ENCODE peak calls at places on chromosomes 13 and 19, in six cellular contexts. X is transverse colon, N is stomach, U is breast epithelium, G is endothelial cell of umbilical vein, A is GM12878. Z is an unnamed sample.

GRCh38 chr13:33231339-33231738 is 54.2 kb downstream of the STARD13 start:
- DNase-seq in A (no peak), G (no peak), X (no peak), U (no peak), N (no peak), Z (no peak)

GRCh38 chr13:52845766-52846566 is 2.5 kb downstream of the PCDH8 start:
- DNase-seq in N (no peak), X (peak; percentile 55), U (no peak), G (peak; percentile 13), A (no peak), Z (no peak)

GRCh38 chr19:42208612-42209011 is 8.9 kb downstream of the DEDD2 start:
- DNase-seq in N (peak; percentile 41), G (no peak), A (no peak), X (no peak), U (no peak), Z (no peak)

GRCh38 chr13:30792257-30793000 is 57.1 kb downstream of the ALOX5AP start:
- DNase-seq in U (peak; percentile 87), X (peak; percentile 50), N (peak; percentile 71), G (peak; percentile 96), A (no peak), Z (no peak)

GRCh38 chr19:35437152-35437951 is 10.7 kb upstream of the FFAR2 start:
- DNase-seq in N (peak; percentile 30), G (no peak), A (no peak), X (peak; percentile 64), U (no peak), Z (no peak)

GRCh38 chr13:35984776-35985453 is 146.3 kb downstream of the DCLK1 start:
- DNase-seq in U (no peak), N (no peak), X (no peak), A (no peak), G (no peak), Z (no peak)

GRCh38 chr13:67416047-67416925 is 186.2 kb upstream of the PCDH9 start:
- DNase-seq in A (no peak), X (no peak), G (no peak), N (peak; percentile 29), U (no peak), Z (no peak)

GRCh38 chr13:113122571-113123225 is at the start of gene F10:
- DNase-seq in X (peak; percentile 78), G (no peak), U (peak; percentile 53), A (no peak), N (peak; percentile 73), Z (no peak)

GRCh38 chr19:35040474-35040825 is 1.1 kb upstream of the HPN start:
- DNase-seq in X (no peak), U (no peak), A (no peak), N (no peak), G (no peak), Z (no peak)

GRCh38 chr13:32426191-32426980 is 1.5 kb downstream of the N4BP2L1 start:
- DNase-seq in N (no peak), U (no peak), G (no peak), A (peak; percentile 73), X (peak; percentile 25), Z (no peak)

GRCh38 chr19:54388001-54388802 is 23.5 kb upstream of the LAIR1 start:
- DNase-seq in N (no peak), A (no peak), U (no peak), G (peak; percentile 26), X (peak; percentile 27), Z (no peak)

GRCh38 chr13:100675660-100676129 is 1.1 kb upstream of the TMTC4 start:
- DNase-seq in X (no peak), N (no peak), G (no peak), A (no peak), U (no peak), Z (no peak)

GRCh38 chr13:103883698-103884097 is 817.5 kb upstream of the SLC10A2 start:
- DNase-seq in X (no peak), N (no peak), U (no peak), A (no peak), G (no peak), Z (no peak)

GRCh38 chr13:83183439-83184149 is 698.7 kb downstream of the SLITRK1 start:
- DNase-seq in X (no peak), N (no peak), A (no peak), U (no peak), G (no peak), Z (no peak)

GRCh38 chr19:741506-742131 is 9.3 kb upstream of the MISP start:
- DNase-seq in G (no peak), X (no peak), N (no peak), A (no peak), U (no peak), Z (no peak)

GRCh38 chr13:105735269-105735668 is 800.2 kb downstream of the EFNB2 start:
- DNase-seq in U (no peak), G (no peak), X (no peak), N (no peak), A (no peak), Z (no peak)

GRCh38 chr13:47457631-47458030 is 543.4 kb downstream of the SUCLA2 start:
- DNase-seq in X (no peak), A (no peak), U (no peak), N (no peak), G (no peak), Z (no peak)

GRCh38 chr13:50127017-50127725 is 111.9 kb downstream of the KCNRG start:
- DNase-seq in G (no peak), N (peak; percentile 50), A (no peak), X (peak; percentile 65), U (peak; percentile 60), Z (no peak)

GRCh38 chr13:113561417-113562084 is 23.0 kb upstream of the TFDP1 start:
- DNase-seq in X (no peak), A (no peak), N (peak; percentile 7), G (no peak), U (peak; percentile 34), Z (peak; percentile 89)

GRCh38 chr13:111153977-111154332 is 38.8 kb downstream of the ARHGEF7 start:
- DNase-seq in G (no peak), A (no peak), N (no peak), U (no peak), X (peak; percentile 62), Z (no peak)

GRCh38 chr13:77537302-77537919 is 1.9 kb downstream of the SCEL start:
- DNase-seq in G (no peak), N (no peak), A (no peak), X (no peak), U (no peak), Z (peak; percentile 24)

GRCh38 chr19:35063940-35064818 is 22.7 kb downstream of the HPN start:
- DNase-seq in G (peak; percentile 13), X (no peak), A (no peak), U (no peak), N (no peak), Z (no peak)

GRCh38 chr13:40579535-40579934 is 86.9 kb downstream of the FOXO1 start:
- DNase-seq in G (no peak), X (no peak), A (no peak), N (no peak), U (no peak), Z (no peak)

GRCh38 chr13:79549355-79550106 is 68.6 kb downstream of the NDFIP2 start:
- DNase-seq in N (no peak), A (no peak), G (no peak), X (no peak), U (no peak), Z (no peak)

GRCh38 chr13:43171489-43171888 is 148.1 kb downstream of the DNAJC15 start:
- DNase-seq in N (no peak), G (no peak), X (no peak), A (no peak), U (no peak), Z (peak; percentile 26)

GRCh38 chr13:77740931-77741586 is 43.6 kb downstream of the SLAIN1 start:
- DNase-seq in G (no peak), U (no peak), N (no peak), X (no peak), A (no peak), Z (no peak)

GRCh38 chr13:114120486-114121430 is 11.7 kb downstream of the RASA3 start:
- DNase-seq in G (peak; percentile 44), U (no peak), N (no peak), X (no peak), A (no peak), Z (no peak)

GRCh38 chr19:2240881-2241760 is 4.5 kb downstream of the SF3A2 start:
- DNase-seq in G (no peak), U (no peak), N (no peak), A (no peak), X (no peak), Z (no peak)

GRCh38 chr19:2243274-2244121 is 5.6 kb upstream of the AMH start:
- DNase-seq in G (no peak), A (no peak), N (no peak), U (no peak), X (peak; percentile 44), Z (no peak)

GRCh38 chr19:2242811-2243210 is 6.2 kb downstream of the SF3A2 start:
- DNase-seq in X (no peak), A (no peak), U (no peak), G (no peak), N (no peak), Z (no peak)

GRCh38 chr19:2244122-2244411 is 5.1 kb upstream of the AMH start:
- DNase-seq in U (no peak), G (no peak), N (no peak), A (no peak), X (no peak), Z (no peak)

GRCh38 chr19:2242092-2242537 is 5.5 kb downstream of the SF3A2 start:
- DNase-seq in N (no peak), A (no peak), X (peak; percentile 54), U (no peak), G (no peak), Z (no peak)
- TF ChIP-seq POLR2A in N (no peak), A (peak; percentile 53), X (no peak), U (no peak), G (no peak), Z (no peak)

GRCh38 chr19:6737873-6738725 is 719 bp upstream of the GPR108 start:
- DNase-seq in G (peak; percentile 77), U (peak; percentile 97), A (no peak), X (peak; percentile 97), N (peak; percentile 99), Z (peak; percentile 99)
- H3K4me1 ChIP-seq in G (peaks cover 46% of the 10 kb centered on the region), U (peaks cover 20% of the 10 kb centered on the region), A (peaks cover 30% of the 10 kb centered on the region), X (peaks cover 47% of the 10 kb centered on the region), N (peaks cover 70% of the 10 kb centered on the region), Z (peaks cover 43% of the 10 kb centered on the region)

GRCh38 chr19:32343550-32344262 is 1.7 kb upstream of the ZNF507 start:
- DNase-seq in A (no peak), G (no peak), X (no peak), U (no peak), N (no peak), Z (no peak)

GRCh38 chr19:32337176-32337808 is 8.1 kb upstream of the ZNF507 start:
- DNase-seq in X (no peak), A (no peak), G (no peak), U (no peak), N (no peak), Z (no peak)

GRCh38 chr19:32336259-32337111 is 8.9 kb upstream of the ZNF507 start:
- DNase-seq in G (no peak), X (no peak), U (no peak), N (no peak), A (no peak), Z (no peak)

GRCh38 chr19:32342695-32343094 is 2.7 kb upstream of the ZNF507 start:
- DNase-seq in N (no peak), X (no peak), U (no peak), A (no peak), G (no peak), Z (no peak)

GRCh38 chr19:32339988-32340874 is 5.2 kb upstream of the ZNF507 start:
- DNase-seq in A (no peak), N (peak; percentile 82), X (peak; percentile 65), G (peak; percentile 61), U (peak; percentile 69), Z (no peak)
- TF ChIP-seq POLR2AphosphoS5 in A (no peak), N (peak; percentile 44), X (no peak), G (no peak), U (no peak), Z (no peak)

GRCh38 chr19:5718579-5719273 is 1.2 kb downstream of the LONP1 start:
- DNase-seq in A (peak; percentile 5), G (peak; percentile 67), X (no peak), U (no peak), N (no peak), Z (no peak)
- TF ChIP-seq POLR2A in A (peak; percentile 71), G (no peak), X (no peak), U (no peak), N (no peak), Z (no peak)

Z was measured in esophagus muscularis mucosa.